ENCODE peak calls at places on chromosomes 13 and 19, in seven cellular contexts. One of them, this sample, is unnamed.

GRCh38 chr19:43599635-43600295 is 3.4 kb downstream of the ZNF576 start:
- DNase-seq in heart left ventricle: no peak
- DNase-seq in stomach: no peak
- DNase-seq in A549: no peak
- DNase-seq in GM23338: no peak
- DNase-seq in HAP-1: no peak
- DNase-seq in upper lobe of right lung: no peak
- DNase-seq in this sample: no peak

GRCh38 chr19:40191836-40192646 is 815 bp downstream of the MAP3K10 start:
- DNase-seq in heart left ventricle: peak; percentile 42
- DNase-seq in stomach: no peak
- DNase-seq in A549: peak; percentile 70
- DNase-seq in GM23338: peak; percentile 85
- DNase-seq in HAP-1: peak; percentile 68
- DNase-seq in upper lobe of right lung: peak; percentile 70
- DNase-seq in this sample: no peak

GRCh38 chr19:7894612-7895309 is 6.5 kb downstream of the LRRC8E start:
- DNase-seq in heart left ventricle: no peak
- DNase-seq in stomach: peak; percentile 73
- DNase-seq in A549: no peak
- DNase-seq in GM23338: peak; percentile 59
- DNase-seq in HAP-1: no peak
- DNase-seq in upper lobe of right lung: peak; percentile 83
- DNase-seq in this sample: no peak

GRCh38 chr19:46408611-46409039 is 4.7 kb downstream of the CCDC8 start:
- DNase-seq in heart left ventricle: no peak
- DNase-seq in stomach: peak; percentile 48
- DNase-seq in A549: no peak
- DNase-seq in GM23338: no peak
- DNase-seq in HAP-1: no peak
- DNase-seq in upper lobe of right lung: peak; percentile 90
- DNase-seq in this sample: no peak

GRCh38 chr13:76980075-76980718 is 11.7 kb upstream of the CLN5 start:
- DNase-seq in heart left ventricle: peak; percentile 79
- DNase-seq in stomach: peak; percentile 84
- DNase-seq in A549: peak; percentile 85
- DNase-seq in GM23338: peak; percentile 93
- DNase-seq in HAP-1: peak; percentile 90
- DNase-seq in upper lobe of right lung: peak; percentile 91
- DNase-seq in this sample: peak; percentile 51

GRCh38 chr13:32905864-32906180 is 110.4 kb upstream of the KL start:
- DNase-seq in heart left ventricle: peak; percentile 56
- DNase-seq in stomach: no peak
- DNase-seq in A549: no peak
- DNase-seq in GM23338: no peak
- DNase-seq in HAP-1: no peak
- DNase-seq in upper lobe of right lung: no peak
- DNase-seq in this sample: no peak

GRCh38 chr13:32642316-32642715 is 56.1 kb downstream of the PDS5B start:
- DNase-seq in heart left ventricle: no peak
- DNase-seq in stomach: no peak
- DNase-seq in A549: no peak
- DNase-seq in GM23338: no peak
- DNase-seq in HAP-1: no peak
- DNase-seq in upper lobe of right lung: no peak
- DNase-seq in this sample: no peak

GRCh38 chr19:42332059-42332458 is 6.6 kb downstream of the MEGF8 start:
- DNase-seq in heart left ventricle: no peak
- DNase-seq in stomach: no peak
- DNase-seq in A549: no peak
- DNase-seq in GM23338: no peak
- DNase-seq in HAP-1: no peak
- DNase-seq in upper lobe of right lung: no peak
- DNase-seq in this sample: no peak

GRCh38 chr13:43934273-43934672 is 54.6 kb downstream of the LACC1 start:
- DNase-seq in heart left ventricle: no peak
- DNase-seq in stomach: no peak
- DNase-seq in A549: no peak
- DNase-seq in GM23338: no peak
- DNase-seq in HAP-1: no peak
- DNase-seq in upper lobe of right lung: no peak
- DNase-seq in this sample: no peak

GRCh38 chr19:52653161-52653560 is 15.0 kb upstream of the ZNF83 start:
- DNase-seq in heart left ventricle: no peak
- DNase-seq in stomach: no peak
- DNase-seq in A549: no peak
- DNase-seq in GM23338: no peak
- DNase-seq in HAP-1: no peak
- DNase-seq in upper lobe of right lung: no peak
- DNase-seq in this sample: no peak

GRCh38 chr13:85503797-85504196 is 295.4 kb downstream of the SLITRK6 start:
- DNase-seq in heart left ventricle: no peak
- DNase-seq in stomach: no peak
- DNase-seq in A549: no peak
- DNase-seq in GM23338: no peak
- DNase-seq in HAP-1: no peak
- DNase-seq in upper lobe of right lung: no peak
- DNase-seq in this sample: no peak

GRCh38 chr19:42189133-42189532 is 28.3 kb downstream of the DEDD2 start:
- DNase-seq in heart left ventricle: no peak
- DNase-seq in stomach: no peak
- DNase-seq in A549: no peak
- DNase-seq in GM23338: no peak
- DNase-seq in HAP-1: no peak
- DNase-seq in upper lobe of right lung: no peak
- DNase-seq in this sample: no peak

GRCh38 chr19:1618157-1619093 is 13.2 kb upstream of the UQCR11 start:
- DNase-seq in heart left ventricle: no peak
- DNase-seq in stomach: peak; percentile 39
- DNase-seq in A549: peak; percentile 72
- DNase-seq in GM23338: peak; percentile 83
- DNase-seq in HAP-1: peak; percentile 64
- DNase-seq in upper lobe of right lung: no peak
- DNase-seq in this sample: no peak

GRCh38 chr13:97600438-97601080 is 166.6 kb downstream of the RAP2A start:
- DNase-seq in heart left ventricle: no peak
- DNase-seq in stomach: no peak
- DNase-seq in A549: no peak
- DNase-seq in GM23338: no peak
- DNase-seq in HAP-1: no peak
- DNase-seq in upper lobe of right lung: no peak
- DNase-seq in this sample: no peak

GRCh38 chr13:44305216-44305615 is 68.4 kb upstream of the SERP2 start:
- DNase-seq in heart left ventricle: no peak
- DNase-seq in stomach: no peak
- DNase-seq in A549: no peak
- DNase-seq in GM23338: no peak
- DNase-seq in HAP-1: no peak
- DNase-seq in upper lobe of right lung: no peak
- DNase-seq in this sample: no peak

GRCh38 chr13:42821437-42821836 is 40.1 kb downstream of the FAM216B start:
- DNase-seq in heart left ventricle: no peak
- DNase-seq in stomach: no peak
- DNase-seq in A549: no peak
- DNase-seq in GM23338: no peak
- DNase-seq in HAP-1: no peak
- DNase-seq in upper lobe of right lung: no peak
- DNase-seq in this sample: no peak

GRCh38 chr19:16293133-16294085 is 31.2 kb upstream of the KLF2 start:
- DNase-seq in heart left ventricle: peak; percentile 78
- DNase-seq in stomach: peak; percentile 66
- DNase-seq in A549: peak; percentile 71
- DNase-seq in GM23338: no peak
- DNase-seq in HAP-1: no peak
- DNase-seq in upper lobe of right lung: peak; percentile 68
- DNase-seq in this sample: no peak

GRCh38 chr13:46179576-46180368 is 2.2 kb downstream of the LCP1 start:
- DNase-seq in heart left ventricle: peak; percentile 55
- DNase-seq in stomach: peak; percentile 43
- DNase-seq in A549: no peak
- DNase-seq in GM23338: no peak
- DNase-seq in HAP-1: no peak
- DNase-seq in upper lobe of right lung: peak; percentile 75
- DNase-seq in this sample: peak; percentile 89

GRCh38 chr19:55390461-55390880 is 4.7 kb downstream of the RPL28 start:
- DNase-seq in heart left ventricle: no peak
- DNase-seq in stomach: no peak
- DNase-seq in A549: no peak
- DNase-seq in GM23338: peak; percentile 57
- DNase-seq in HAP-1: peak; percentile 63
- DNase-seq in upper lobe of right lung: no peak
- DNase-seq in this sample: no peak

GRCh38 chr13:109735567-109735966 is 50.8 kb downstream of the IRS2 start:
- DNase-seq in heart left ventricle: no peak
- DNase-seq in stomach: no peak
- DNase-seq in A549: no peak
- DNase-seq in GM23338: no peak
- DNase-seq in HAP-1: no peak
- DNase-seq in upper lobe of right lung: no peak
- DNase-seq in this sample: no peak

GRCh38 chr19:5665781-5666513 is 14.4 kb downstream of the MICOS13 start:
- DNase-seq in heart left ventricle: no peak
- DNase-seq in stomach: no peak
- DNase-seq in A549: peak; percentile 58
- DNase-seq in GM23338: peak; percentile 19
- DNase-seq in HAP-1: no peak
- DNase-seq in upper lobe of right lung: no peak
- DNase-seq in this sample: no peak

GRCh38 chr19:47019431-47020041 is at the start of gene NPAS1:
- DNase-seq in heart left ventricle: no peak
- DNase-seq in stomach: no peak
- DNase-seq in A549: no peak
- DNase-seq in GM23338: peak; percentile 59
- DNase-seq in HAP-1: peak; percentile 68
- DNase-seq in upper lobe of right lung: no peak
- DNase-seq in this sample: no peak

GRCh38 chr19:56085571-56086275 is 35.4 kb downstream of the ZNF787 start:
- DNase-seq in heart left ventricle: no peak
- DNase-seq in stomach: no peak
- DNase-seq in A549: no peak
- DNase-seq in GM23338: no peak
- DNase-seq in HAP-1: no peak
- DNase-seq in upper lobe of right lung: peak; percentile 44
- DNase-seq in this sample: no peak

GRCh38 chr13:98275711-98276171 is 98.7 kb upstream of the RNF113B start:
- DNase-seq in heart left ventricle: no peak
- DNase-seq in stomach: no peak
- DNase-seq in A549: no peak
- DNase-seq in GM23338: no peak
- DNase-seq in HAP-1: no peak
- DNase-seq in upper lobe of right lung: no peak
- DNase-seq in this sample: no peak

DNA sequence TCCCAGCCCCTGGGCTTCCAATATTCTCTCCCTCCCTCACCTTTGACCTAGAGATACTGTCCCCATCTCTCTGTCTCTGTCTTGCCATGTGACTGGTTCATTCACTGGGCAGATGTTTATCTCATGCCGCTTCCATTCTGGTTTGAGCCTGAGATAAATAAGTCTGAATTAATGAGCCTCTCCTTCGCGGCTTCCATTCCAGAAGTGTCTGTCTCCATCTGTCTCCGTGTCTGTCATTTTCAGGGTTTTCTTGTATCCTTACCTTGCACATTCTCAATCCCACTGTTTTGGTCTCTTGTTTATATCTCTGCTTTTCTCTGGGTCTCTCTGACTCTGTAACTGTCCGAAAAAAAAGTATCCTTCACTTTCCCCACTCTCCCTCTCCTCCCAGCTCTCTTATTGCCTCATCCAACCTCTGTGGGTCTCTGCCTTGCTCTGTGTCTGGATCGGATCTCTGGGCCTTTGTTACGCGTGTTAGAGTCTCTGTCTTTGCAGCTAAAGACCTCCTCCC is 4.3 kb downstream of the SPHK2 start:
- DNase-seq in heart left ventricle: no peak
- DNase-seq in stomach: no peak
- DNase-seq in A549: no peak
- DNase-seq in GM23338: no peak
- DNase-seq in HAP-1: no peak
- DNase-seq in upper lobe of right lung: no peak
- DNase-seq in this sample: no peak
- H3K4me3 ChIP-seq in heart left ventricle: no peak overlapping the region
- H3K4me3 ChIP-seq in stomach: peak overlapping the region; percentile 23
- H3K4me3 ChIP-seq in A549: no peak overlapping the region
- H3K4me3 ChIP-seq in GM23338: peak overlapping the region; percentile 45
- H3K4me3 ChIP-seq in HAP-1: peak overlapping the region; percentile 49
- H3K4me3 ChIP-seq in upper lobe of right lung: peak overlapping the region; percentile 36
- H3K4me3 ChIP-seq in this sample: peak overlapping the region; percentile 61

GRCh38 chr13:39599842-39600241 is 3.2 kb downstream of the LHFPL6 start:
- DNase-seq in heart left ventricle: no peak
- DNase-seq in stomach: no peak
- DNase-seq in A549: no peak
- DNase-seq in GM23338: no peak
- DNase-seq in HAP-1: no peak
- DNase-seq in upper lobe of right lung: no peak
- DNase-seq in this sample: no peak
- H3K4me3 ChIP-seq in heart left ventricle: peak overlapping the region; percentile 84
- H3K4me3 ChIP-seq in stomach: no peak overlapping the region
- H3K4me3 ChIP-seq in A549: no peak overlapping the region
- H3K4me3 ChIP-seq in GM23338: no peak overlapping the region
- H3K4me3 ChIP-seq in HAP-1: no peak overlapping the region
- H3K4me3 ChIP-seq in upper lobe of right lung: peak overlapping the region; percentile 89
- H3K4me3 ChIP-seq in this sample: no peak overlapping the region

DNA sequence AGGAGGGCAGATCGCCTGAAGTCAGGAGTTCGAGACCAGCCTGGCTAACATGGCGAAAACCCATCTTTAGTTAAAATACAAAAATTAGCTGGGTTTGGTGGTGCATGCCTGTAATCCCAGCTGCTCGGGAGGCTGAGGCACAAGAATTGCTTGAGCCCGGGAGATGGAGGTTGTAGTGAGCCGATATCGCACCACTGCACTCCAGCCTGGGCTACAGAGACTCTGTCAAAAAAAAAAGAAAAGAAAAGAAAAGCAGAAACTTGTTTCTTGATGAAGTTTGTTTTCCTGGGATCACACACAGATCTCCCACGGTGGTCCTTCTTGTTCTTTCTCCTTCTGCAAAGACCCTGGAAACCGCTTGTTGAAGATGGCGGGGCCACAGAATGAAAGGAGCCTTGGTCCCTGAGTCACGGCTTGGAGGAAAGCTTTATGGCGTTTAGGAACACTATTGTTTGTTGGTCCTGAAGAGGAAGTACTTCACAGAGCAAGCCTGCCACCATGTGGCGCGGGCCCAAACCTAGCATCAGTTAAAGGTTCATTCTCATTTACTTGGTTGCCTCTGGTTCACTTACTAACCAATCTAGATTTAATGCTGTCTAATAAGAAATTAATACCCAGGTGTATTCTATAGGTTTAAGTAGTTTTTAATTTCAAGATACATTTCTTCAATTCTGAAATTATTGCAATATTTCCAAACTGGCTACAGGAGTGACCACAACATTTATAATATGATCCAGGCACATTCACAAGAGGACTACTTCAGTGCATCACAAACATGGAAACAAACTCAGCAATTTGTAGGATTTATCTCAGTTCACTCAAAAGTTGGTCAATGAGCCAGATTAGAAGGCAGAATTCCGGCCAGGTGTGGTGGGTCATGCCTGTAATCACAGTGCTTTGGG is 21.3 kb upstream of the ARL11 start:
- DNase-seq in heart left ventricle: peak; percentile 85
- DNase-seq in stomach: peak; percentile 92
- DNase-seq in A549: peak; percentile 68
- DNase-seq in GM23338: peak; percentile 95
- DNase-seq in HAP-1: peak; percentile 88
- DNase-seq in upper lobe of right lung: peak; percentile 90
- DNase-seq in this sample: peak; percentile 79
- H3K4me3 ChIP-seq in heart left ventricle: no peak overlapping the region
- H3K4me3 ChIP-seq in stomach: peak overlapping the region; percentile 44
- H3K4me3 ChIP-seq in A549: peak overlapping the region; percentile 45
- H3K4me3 ChIP-seq in GM23338: no peak overlapping the region
- H3K4me3 ChIP-seq in HAP-1: no peak overlapping the region
- H3K4me3 ChIP-seq in upper lobe of right lung: peak overlapping the region; percentile 40
- H3K4me3 ChIP-seq in this sample: peak overlapping the region; percentile 32

GRCh38 chr13:93805736-93806135 is 579.1 kb downstream of the GPC6 start:
- DNase-seq in heart left ventricle: no peak
- DNase-seq in stomach: no peak
- DNase-seq in A549: no peak
- DNase-seq in GM23338: no peak
- DNase-seq in HAP-1: peak; percentile 69
- DNase-seq in upper lobe of right lung: no peak
- DNase-seq in this sample: no peak
- H3K4me3 ChIP-seq in heart left ventricle: no peak overlapping the region
- H3K4me3 ChIP-seq in stomach: no peak overlapping the region
- H3K4me3 ChIP-seq in A549: no peak overlapping the region
- H3K4me3 ChIP-seq in GM23338: no peak overlapping the region
- H3K4me3 ChIP-seq in HAP-1: no peak overlapping the region
- H3K4me3 ChIP-seq in upper lobe of right lung: no peak overlapping the region
- H3K4me3 ChIP-seq in this sample: no peak overlapping the region